ENCODE peak calls at places on chromosome 11, in four cellular contexts. One of them, this sample, is unnamed.

GRCh38 chr11:122181893-122182292 is 65.9 kb upstream of the BLID start:
- DNase-seq in HFFc6: no peak
- DNase-seq in cardiac muscle cell: no peak
- DNase-seq in bronchial epithelial cell: peak; percentile 59
- DNase-seq in this sample: no peak

GRCh38 chr11:4639931-4640330 is 2.7 kb downstream of the OR51D1 start:
- DNase-seq in bronchial epithelial cell: no peak
- DNase-seq in cardiac muscle cell: no peak
- DNase-seq in HFFc6: no peak
- DNase-seq in this sample: no peak

GRCh38 chr11:17077240-17077519 is 287 bp downstream of the RPS13 start:
- DNase-seq in cardiac muscle cell: no peak
- DNase-seq in HFFc6: peak; percentile 6
- DNase-seq in bronchial epithelial cell: no peak
- DNase-seq in this sample: no peak

GRCh38 chr11:86782781-86783180 is 17.6 kb upstream of the PRSS23 start:
- DNase-seq in HFFc6: no peak
- DNase-seq in bronchial epithelial cell: no peak
- DNase-seq in cardiac muscle cell: no peak
- DNase-seq in this sample: no peak

GRCh38 chr11:133520707-133521106 is 11.6 kb downstream of the OPCML start:
- DNase-seq in cardiac muscle cell: no peak
- DNase-seq in HFFc6: no peak
- DNase-seq in bronchial epithelial cell: no peak
- DNase-seq in this sample: no peak

GRCh38 chr11:67614730-67615454 is 8.2 kb downstream of the NDUFV1 start:
- DNase-seq in HFFc6: no peak
- DNase-seq in bronchial epithelial cell: no peak
- DNase-seq in cardiac muscle cell: no peak
- DNase-seq in this sample: peak; percentile 24

GRCh38 chr11:60887531-60887930 is 18.9 kb downstream of the PRPF19 start:
- DNase-seq in bronchial epithelial cell: peak; percentile 45
- DNase-seq in cardiac muscle cell: peak; percentile 75
- DNase-seq in HFFc6: peak; percentile 53
- DNase-seq in this sample: no peak

GRCh38 chr11:117187799-117188481 is 9.4 kb downstream of the SIDT2 start:
- DNase-seq in HFFc6: no peak
- DNase-seq in cardiac muscle cell: no peak
- DNase-seq in bronchial epithelial cell: no peak
- DNase-seq in this sample: peak; percentile 13

GRCh38 chr11:119531091-119531490 is 108.1 kb upstream of the THY1 start:
- DNase-seq in HFFc6: no peak
- DNase-seq in cardiac muscle cell: no peak
- DNase-seq in bronchial epithelial cell: no peak
- DNase-seq in this sample: no peak

GRCh38 chr11:16347928-16348685 is 8.2 kb downstream of the SOX6 start:
- DNase-seq in cardiac muscle cell: no peak
- DNase-seq in HFFc6: peak; percentile 14
- DNase-seq in bronchial epithelial cell: peak; percentile 32
- DNase-seq in this sample: no peak

GRCh38 chr11:76564400-76564799 is 106.1 kb downstream of the LRRC32 start:
- DNase-seq in cardiac muscle cell: peak; percentile 21
- DNase-seq in bronchial epithelial cell: no peak
- DNase-seq in HFFc6: no peak
- DNase-seq in this sample: no peak

GRCh38 chr11:130831506-130832385 is 84.5 kb downstream of the SNX19 start:
- DNase-seq in bronchial epithelial cell: peak; percentile 39
- DNase-seq in cardiac muscle cell: no peak
- DNase-seq in HFFc6: no peak
- DNase-seq in this sample: no peak

GRCh38 chr11:10329935-10330334 is 25.1 kb downstream of the ADM start:
- DNase-seq in bronchial epithelial cell: peak; percentile 55
- DNase-seq in cardiac muscle cell: peak; percentile 77
- DNase-seq in HFFc6: peak; percentile 90
- DNase-seq in this sample: no peak

GRCh38 chr11:81224396-81224795 is 1509.3 kb downstream of the FAM181B start:
- DNase-seq in bronchial epithelial cell: no peak
- DNase-seq in HFFc6: no peak
- DNase-seq in cardiac muscle cell: no peak
- DNase-seq in this sample: no peak